ENCODE peak calls at places on chromosomes 6 and 20, in four cellular contexts. One of them, this sample, is unnamed.

GRCh38 chr6:110563711-110564110 is 87.3 kb upstream of the SLC22A16 start:
- DNase-seq in HepG2: no peak
- DNase-seq in GM12878: no peak
- DNase-seq in K562: no peak
- DNase-seq in this sample: no peak

GRCh38 chr6:85868685-85869084 is 226.0 kb upstream of the SYNCRIP start:
- DNase-seq in HepG2: no peak
- DNase-seq in GM12878: no peak
- DNase-seq in K562: no peak
- DNase-seq in this sample: no peak

GRCh38 chr6:1643830-1644445 is 34.2 kb downstream of the FOXC1 start:
- DNase-seq in HepG2: no peak
- DNase-seq in GM12878: no peak
- DNase-seq in K562: no peak
- DNase-seq in this sample: no peak

GRCh38 chr6:96340164-96340563 is 181.4 kb upstream of the UFL1 start:
- DNase-seq in HepG2: no peak
- DNase-seq in GM12878: no peak
- DNase-seq in K562: no peak
- DNase-seq in this sample: no peak

GRCh38 chr6:35328108-35328723 is 14.1 kb upstream of the PPARD start:
- DNase-seq in HepG2: peak
- DNase-seq in GM12878: no peak
- DNase-seq in K562: no peak
- DNase-seq in this sample: peak

GRCh38 chr6:126539022-126539421 is 199.1 kb downstream of the CENPW start:
- DNase-seq in HepG2: no peak
- DNase-seq in GM12878: no peak
- DNase-seq in K562: no peak
- DNase-seq in this sample: no peak

GRCh38 chr20:10761786-10762185 is 88.0 kb upstream of the JAG1 start:
- DNase-seq in HepG2: peak
- DNase-seq in GM12878: no peak
- DNase-seq in K562: no peak
- DNase-seq in this sample: no peak

GRCh38 chr6:148238713-148239112 is 103.9 kb upstream of the SASH1 start:
- DNase-seq in HepG2: no peak
- DNase-seq in GM12878: no peak
- DNase-seq in K562: no peak
- DNase-seq in this sample: no peak

GRCh38 chr6:107712523-107713213 is 111.4 kb downstream of the SCML4 start:
- DNase-seq in HepG2: no peak
- DNase-seq in GM12878: no peak
- DNase-seq in K562: no peak
- DNase-seq in this sample: no peak

GRCh38 chr6:83844170-83844569 is 9.0 kb upstream of the RIPPLY2 start:
- DNase-seq in HepG2: no peak
- DNase-seq in GM12878: no peak
- DNase-seq in K562: no peak
- DNase-seq in this sample: no peak

GRCh38 chr20:38191654-38192053 is 26.6 kb upstream of the TGM2 start:
- DNase-seq in HepG2: no peak
- DNase-seq in GM12878: no peak
- DNase-seq in K562: no peak
- DNase-seq in this sample: no peak

GRCh38 chr6:3381233-3382065 is 75.4 kb downstream of the SLC22A23 start:
- DNase-seq in HepG2: no peak
- DNase-seq in GM12878: no peak
- DNase-seq in K562: no peak
- DNase-seq in this sample: no peak

GRCh38 chr6:120129228-120129627 is 779.7 kb upstream of the MAN1A1 start:
- DNase-seq in HepG2: no peak
- DNase-seq in GM12878: no peak
- DNase-seq in K562: no peak
- DNase-seq in this sample: no peak
- TF ChIP-seq FOXM1 in HepG2: no peak
- TF ChIP-seq FOXM1 in GM12878: no peak
- TF ChIP-seq FOXM1 in K562: no peak
- TF ChIP-seq FOXM1 in this sample: no peak

DNA sequence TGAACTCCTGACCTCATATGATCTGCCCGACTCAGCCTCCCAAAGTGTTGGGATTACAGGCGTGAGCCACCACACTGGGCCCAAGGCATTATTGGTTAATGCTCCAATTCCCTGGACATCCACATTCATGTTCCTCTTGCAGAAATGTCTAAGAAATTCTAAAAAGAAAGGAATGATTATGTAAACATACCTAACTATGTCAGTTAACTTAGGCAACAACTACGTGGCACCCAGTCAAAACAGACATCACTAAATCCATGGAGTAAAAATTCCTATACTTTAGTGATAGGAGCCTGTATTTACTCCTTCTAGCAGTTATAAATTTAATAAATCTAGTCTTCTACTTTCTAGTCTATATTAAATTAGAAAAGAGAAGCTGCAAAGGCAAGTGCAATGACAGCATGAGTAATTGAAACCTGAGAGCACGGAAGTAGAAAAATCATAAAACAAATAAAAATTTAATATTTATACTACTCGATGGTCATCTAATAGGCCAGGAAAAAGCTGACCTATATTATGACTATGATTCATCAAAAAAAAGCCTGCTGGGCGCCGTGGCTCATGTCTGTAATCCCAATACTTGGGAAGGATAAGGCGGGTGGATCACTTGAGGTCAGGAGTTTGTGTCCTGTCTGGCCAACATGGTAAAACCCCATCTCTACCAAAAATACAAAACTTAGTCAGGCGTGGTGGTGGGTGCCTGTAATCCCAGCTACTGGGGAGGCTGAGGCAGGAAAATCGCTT is 4.2 kb downstream of the AHI1 start:
- DNase-seq in HepG2: no peak
- DNase-seq in GM12878: no peak
- DNase-seq in K562: no peak
- DNase-seq in this sample: no peak
- TF ChIP-seq TARDBP in HepG2: no peak
- TF ChIP-seq TARDBP in GM12878: no peak
- TF ChIP-seq TARDBP in K562: no peak
- TF ChIP-seq TARDBP in this sample: no peak

GRCh38 chr20:43666376-43667328 is at the start of gene MYBL2:
- DNase-seq in HepG2: peak
- DNase-seq in GM12878: no peak
- DNase-seq in K562: peak
- DNase-seq in this sample: peak

GRCh38 chr20:43667341-43668132 is 623 bp downstream of the MYBL2 start:
- DNase-seq in HepG2: no peak
- DNase-seq in GM12878: no peak
- DNase-seq in K562: peak
- DNase-seq in this sample: peak

GRCh38 chr20:43665466-43666176 is 1.3 kb upstream of the MYBL2 start:
- DNase-seq in HepG2: no peak
- DNase-seq in GM12878: no peak
- DNase-seq in K562: no peak
- DNase-seq in this sample: no peak

GRCh38 chr20:43658723-43659419 is 8.0 kb upstream of the MYBL2 start:
- DNase-seq in HepG2: no peak
- DNase-seq in GM12878: no peak
- DNase-seq in K562: no peak
- DNase-seq in this sample: no peak

DNA sequence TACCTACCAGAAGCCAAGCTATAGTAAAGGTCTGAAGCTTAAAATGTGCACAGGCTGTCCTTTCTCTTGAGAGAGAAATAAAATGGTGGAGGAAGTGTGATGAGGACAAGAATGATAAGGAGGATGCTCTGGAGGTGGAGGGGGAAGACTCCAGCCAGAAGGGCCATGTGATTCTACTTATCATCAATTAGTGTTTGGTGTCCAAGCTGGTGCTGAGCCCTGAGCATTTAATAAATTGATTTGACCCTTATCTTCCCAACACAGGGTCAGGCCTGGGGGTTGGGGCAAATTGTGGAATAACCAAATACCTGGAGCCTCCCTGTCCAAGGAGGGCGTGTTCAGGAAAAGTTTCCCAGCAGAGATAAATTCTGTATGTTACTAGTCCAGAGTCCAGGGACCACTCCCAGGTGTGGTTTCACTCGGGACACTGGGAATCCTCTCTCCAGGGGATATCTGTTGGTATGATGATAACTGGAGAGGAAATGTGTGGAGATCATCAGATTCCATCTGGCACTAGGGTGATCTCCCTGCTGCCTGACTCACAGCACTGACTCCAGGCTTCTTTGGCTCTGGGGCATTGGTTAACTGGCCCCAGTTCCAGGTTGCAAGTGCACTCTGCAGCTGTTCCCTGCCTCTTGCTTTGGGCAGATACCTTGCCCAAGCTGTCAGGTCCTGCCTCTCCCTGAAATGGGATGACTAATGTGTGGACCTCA is 3.8 kb upstream of the MYBL2 start:
- DNase-seq in HepG2: no peak
- DNase-seq in GM12878: no peak
- DNase-seq in K562: no peak
- DNase-seq in this sample: no peak
- TF ChIP-seq FOXK2 in HepG2: no peak
- TF ChIP-seq FOXK2 in GM12878: no peak
- TF ChIP-seq FOXK2 in K562: no peak
- TF ChIP-seq FOXK2 in this sample: no peak

GRCh38 chr6:52549428-52549827 is 27.4 kb downstream of the TRAM2 start:
- DNase-seq in HepG2: no peak
- DNase-seq in GM12878: no peak
- DNase-seq in K562: no peak
- DNase-seq in this sample: no peak
- TF ChIP-seq FOXM1 in HepG2: no peak
- TF ChIP-seq FOXM1 in GM12878: no peak
- TF ChIP-seq FOXM1 in K562: no peak
- TF ChIP-seq FOXM1 in this sample: no peak

This sample was measured in HEK293T.